ENCODE peak calls at places on chromosomes 6 and 20, in four cellular contexts. T is substantia nigra, F is NCI-H2081, G is Kasumi-1. H is an unnamed sample.

GRCh38 chr6:156262014-156262413 is 515.2 kb upstream of the ARID1B start:
- DNase-seq in F (peak; percentile 19), G (no peak), T (no peak), H (peak; percentile 8)

GRCh38 chr20:22744341-22745193 is 160.2 kb upstream of the FOXA2 start:
- DNase-seq in T (no peak), G (no peak), F (no peak), H (no peak)

GRCh38 chr6:116530436-116530835 is 15.0 kb downstream of the TRAPPC3L start:
- DNase-seq in T (no peak), G (no peak), F (peak; percentile 29), H (no peak)

GRCh38 chr6:39543117-39543516 is 182.1 kb downstream of the KIF6 start:
- DNase-seq in T (no peak), F (no peak), G (no peak), H (no peak)

GRCh38 chr6:89430563-89430962 is 2.4 kb upstream of the ANKRD6 start:
- DNase-seq in G (no peak), F (no peak), T (no peak), H (no peak)

GRCh38 chr6:2663123-2663522 is 87.6 kb downstream of the MYLK4 start:
- DNase-seq in G (no peak), F (no peak), T (no peak), H (no peak)

GRCh38 chr20:42125426-42125825 is 507.2 kb upstream of the CHD6 start:
- DNase-seq in F (no peak), G (no peak), T (no peak), H (no peak)

GRCh38 chr20:57618091-57618765 is 2.0 kb downstream of the ZBP1 start:
- DNase-seq in G (no peak), T (no peak), F (no peak), H (peak; percentile 91)

GRCh38 chr6:7200598-7201443 is 93.1 kb downstream of the RREB1 start:
- DNase-seq in F (no peak), T (no peak), G (no peak), H (peak; percentile 62)

GRCh38 chr6:27088068-27088467 is 159.4 kb upstream of the PRSS16 start:
- DNase-seq in T (no peak), F (no peak), G (no peak), H (no peak)

GRCh38 chr6:12363651-12364381 is 73.7 kb downstream of the EDN1 start:
- DNase-seq in F (no peak), G (peak; percentile 80), T (no peak), H (peak; percentile 62)

GRCh38 chr6:156971153-156971882 is 194.1 kb downstream of the ARID1B start:
- DNase-seq in T (no peak), G (peak; percentile 28), F (no peak), H (no peak)

GRCh38 chr6:108961985-108962384 is 113.8 kb downstream of the ARMC2 start:
- DNase-seq in T (no peak), G (no peak), F (no peak), H (no peak)

GRCh38 chr20:3471397-3472021 is 691 bp downstream of the ATRN start:
- DNase-seq in T (no peak), G (no peak), F (no peak), H (no peak)

GRCh38 chr6:76814496-76815458 is 648.5 kb downstream of the HTR1B start:
- DNase-seq in G (no peak), F (no peak), T (no peak), H (no peak)

GRCh38 chr6:121540210-121540609 is 104.8 kb downstream of the GJA1 start:
- DNase-seq in T (no peak), G (no peak), F (no peak), H (no peak)

GRCh38 chr20:31720486-31721407 is 1.9 kb downstream of the BCL2L1 start:
- DNase-seq in F (no peak), G (no peak), T (peak; percentile 43), H (no peak)

GRCh38 chr6:111406200-111406711 is 76.8 kb downstream of the REV3L start:
- DNase-seq in G (peak; percentile 5), F (no peak), T (no peak), H (no peak)

GRCh38 chr6:39550191-39550590 is 175.0 kb downstream of the KIF6 start:
- DNase-seq in G (no peak), F (no peak), T (no peak), H (no peak)

GRCh38 chr6:160312900-160313299 is 35.3 kb upstream of the SLC22A3 start:
- DNase-seq in F (no peak), G (no peak), T (no peak), H (no peak)

GRCh38 chr6:112235956-112236355 is 18.4 kb downstream of the LAMA4 start:
- DNase-seq in T (no peak), G (peak; percentile 86), F (no peak), H (no peak)

H was measured in Calu3.